ENCODE peak calls at places on chromosomes 6 and 20, in nine cellular contexts. One of them, this sample, is unnamed.
A peak's percentile ranks its signal among the peaks of the same experiment; 100 is the strongest.

GRCh38 chr6:107132330-107132954 is 17.1 kb upstream of the BEND3 start:
- DNase-seq in NAMALWA: peak; percentile 73
- DNase-seq in colonic mucosa: no peak
- DNase-seq in kidney tubule cell: peak; percentile 18
- DNase-seq in LHCN-M2: peak; percentile 22
- DNase-seq in spleen: no peak
- DNase-seq in germinal center: peak; percentile 31
- DNase-seq in right cardiac atrium: peak; percentile 20
- DNase-seq in progenitor cell of endocrine pancreas: no peak
- DNase-seq in this sample: peak; percentile 16

GRCh38 chr6:151681426-151682059 is 125.9 kb upstream of the ESR1 start:
- DNase-seq in NAMALWA: peak; percentile 69
- DNase-seq in colonic mucosa: no peak
- DNase-seq in kidney tubule cell: no peak
- DNase-seq in LHCN-M2: peak; percentile 8
- DNase-seq in spleen: no peak
- DNase-seq in germinal center: no peak
- DNase-seq in right cardiac atrium: no peak
- DNase-seq in progenitor cell of endocrine pancreas: no peak
- DNase-seq in this sample: no peak

GRCh38 chr20:60097285-60097684 is 139.1 kb downstream of the CDH26 start:
- DNase-seq in NAMALWA: no peak
- DNase-seq in colonic mucosa: no peak
- DNase-seq in kidney tubule cell: no peak
- DNase-seq in LHCN-M2: no peak
- DNase-seq in spleen: no peak
- DNase-seq in germinal center: no peak
- DNase-seq in right cardiac atrium: no peak
- DNase-seq in progenitor cell of endocrine pancreas: no peak
- DNase-seq in this sample: no peak

GRCh38 chr20:8147476-8147875 is 15.4 kb downstream of the PLCB1 start:
- DNase-seq in NAMALWA: no peak
- DNase-seq in colonic mucosa: no peak
- DNase-seq in kidney tubule cell: no peak
- DNase-seq in LHCN-M2: no peak
- DNase-seq in spleen: no peak
- DNase-seq in germinal center: no peak
- DNase-seq in right cardiac atrium: no peak
- DNase-seq in progenitor cell of endocrine pancreas: no peak
- DNase-seq in this sample: no peak

GRCh38 chr6:48429610-48430009 is 318.6 kb upstream of the PTCHD4 start:
- DNase-seq in NAMALWA: no peak
- DNase-seq in colonic mucosa: no peak
- DNase-seq in kidney tubule cell: no peak
- DNase-seq in LHCN-M2: peak; percentile 5
- DNase-seq in spleen: no peak
- DNase-seq in germinal center: no peak
- DNase-seq in right cardiac atrium: no peak
- DNase-seq in progenitor cell of endocrine pancreas: no peak
- DNase-seq in this sample: peak; percentile 8

GRCh38 chr20:37276494-37277252 is 12.8 kb upstream of the MANBAL start:
- DNase-seq in NAMALWA: no peak
- DNase-seq in colonic mucosa: peak; percentile 53
- DNase-seq in kidney tubule cell: peak; percentile 57
- DNase-seq in LHCN-M2: peak; percentile 79
- DNase-seq in spleen: no peak
- DNase-seq in germinal center: peak; percentile 40
- DNase-seq in right cardiac atrium: peak; percentile 53
- DNase-seq in progenitor cell of endocrine pancreas: no peak
- DNase-seq in this sample: peak; percentile 77

GRCh38 chr6:33632603-33633039 is 11.5 kb downstream of the ITPR3 start:
- DNase-seq in NAMALWA: peak; percentile 66
- DNase-seq in colonic mucosa: peak; percentile 72
- DNase-seq in kidney tubule cell: peak; percentile 57
- DNase-seq in LHCN-M2: peak; percentile 64
- DNase-seq in spleen: peak; percentile 82
- DNase-seq in germinal center: peak; percentile 73
- DNase-seq in right cardiac atrium: peak; percentile 38
- DNase-seq in progenitor cell of endocrine pancreas: no peak
- DNase-seq in this sample: peak; percentile 54

GRCh38 chr20:25236450-25237304 is 11.2 kb upstream of the PYGB start:
- DNase-seq in NAMALWA: no peak
- DNase-seq in colonic mucosa: no peak
- DNase-seq in kidney tubule cell: no peak
- DNase-seq in LHCN-M2: no peak
- DNase-seq in spleen: no peak
- DNase-seq in germinal center: no peak
- DNase-seq in right cardiac atrium: no peak
- DNase-seq in progenitor cell of endocrine pancreas: no peak
- DNase-seq in this sample: no peak

GRCh38 chr6:163573503-163574179 is 159.1 kb downstream of the QKI start:
- DNase-seq in NAMALWA: no peak
- DNase-seq in colonic mucosa: no peak
- DNase-seq in kidney tubule cell: no peak
- DNase-seq in LHCN-M2: no peak
- DNase-seq in spleen: no peak
- DNase-seq in germinal center: no peak
- DNase-seq in right cardiac atrium: no peak
- DNase-seq in progenitor cell of endocrine pancreas: no peak
- DNase-seq in this sample: no peak

GRCh38 chr6:167699141-167700036 is 127.3 kb upstream of the AFDN start:
- DNase-seq in NAMALWA: peak; percentile 47
- DNase-seq in colonic mucosa: peak; percentile 70
- DNase-seq in kidney tubule cell: peak; percentile 92
- DNase-seq in LHCN-M2: no peak
- DNase-seq in spleen: peak; percentile 93
- DNase-seq in germinal center: peak; percentile 76
- DNase-seq in right cardiac atrium: peak; percentile 87
- DNase-seq in progenitor cell of endocrine pancreas: no peak
- DNase-seq in this sample: peak; percentile 53

GRCh38 chr6:5472583-5472982 is 211.3 kb downstream of the FARS2 start:
- DNase-seq in NAMALWA: no peak
- DNase-seq in colonic mucosa: no peak
- DNase-seq in kidney tubule cell: no peak
- DNase-seq in LHCN-M2: no peak
- DNase-seq in spleen: no peak
- DNase-seq in germinal center: no peak
- DNase-seq in right cardiac atrium: no peak
- DNase-seq in progenitor cell of endocrine pancreas: no peak
- DNase-seq in this sample: peak; percentile 35

GRCh38 chr6:15657290-15657689 is 5.5 kb downstream of the DTNBP1 start:
- DNase-seq in NAMALWA: no peak
- DNase-seq in colonic mucosa: no peak
- DNase-seq in kidney tubule cell: no peak
- DNase-seq in LHCN-M2: no peak
- DNase-seq in spleen: no peak
- DNase-seq in germinal center: no peak
- DNase-seq in right cardiac atrium: no peak
- DNase-seq in progenitor cell of endocrine pancreas: no peak
- DNase-seq in this sample: no peak

GRCh38 chr6:81997091-81997926 is 244.8 kb upstream of the TENT5A start:
- DNase-seq in NAMALWA: no peak
- DNase-seq in colonic mucosa: no peak
- DNase-seq in kidney tubule cell: peak; percentile 70
- DNase-seq in LHCN-M2: peak; percentile 90
- DNase-seq in spleen: no peak
- DNase-seq in germinal center: no peak
- DNase-seq in right cardiac atrium: no peak
- DNase-seq in progenitor cell of endocrine pancreas: no peak
- DNase-seq in this sample: peak; percentile 95

GRCh38 chr6:47630587-47630986 is 67.8 kb upstream of the ADGRF4 start:
- DNase-seq in NAMALWA: no peak
- DNase-seq in colonic mucosa: no peak
- DNase-seq in kidney tubule cell: no peak
- DNase-seq in LHCN-M2: no peak
- DNase-seq in spleen: no peak
- DNase-seq in germinal center: no peak
- DNase-seq in right cardiac atrium: no peak
- DNase-seq in progenitor cell of endocrine pancreas: no peak
- DNase-seq in this sample: no peak

GRCh38 chr6:21045135-21045616 is 510.9 kb downstream of the CDKAL1 start:
- DNase-seq in NAMALWA: no peak
- DNase-seq in colonic mucosa: no peak
- DNase-seq in kidney tubule cell: peak; percentile 97
- DNase-seq in LHCN-M2: no peak
- DNase-seq in spleen: no peak
- DNase-seq in germinal center: no peak
- DNase-seq in right cardiac atrium: no peak
- DNase-seq in progenitor cell of endocrine pancreas: no peak
- DNase-seq in this sample: no peak

GRCh38 chr6:113481910-113482309 is 375.2 kb upstream of the MARCKS start:
- DNase-seq in NAMALWA: no peak
- DNase-seq in colonic mucosa: no peak
- DNase-seq in kidney tubule cell: no peak
- DNase-seq in LHCN-M2: no peak
- DNase-seq in spleen: no peak
- DNase-seq in germinal center: no peak
- DNase-seq in right cardiac atrium: no peak
- DNase-seq in progenitor cell of endocrine pancreas: no peak
- DNase-seq in this sample: no peak

This sample was measured in bronchial epithelial cell.